ENCODE peak calls at places on chromosomes 11 and 22, in seven cellular contexts. D, A, O, T, K, L and X are unnamed samples.

GRCh38 chr22:38937541-38937940 is 19.9 kb upstream of the APOBEC3A start:
- DNase-seq in L (no peak), O (no peak), A (no peak), D (peak; percentile 15), T (no peak), K (no peak), X (no peak)

GRCh38 chr22:19292262-19293230 is 1.0 kb upstream of the CLTCL1 start:
- DNase-seq in L (no peak), D (no peak), K (no peak), O (no peak), A (no peak), T (peak; percentile 53), X (no peak)

GRCh38 chr11:131658414-131658813 is 288.0 kb downstream of the NTM start:
- DNase-seq in O (no peak), L (no peak), K (no peak), D (no peak), T (no peak), A (no peak), X (no peak)

GRCh38 chr11:70507466-70508230 is 109.3 kb downstream of the CTTN start:
- DNase-seq in D (no peak), O (no peak), A (no peak), L (no peak), T (no peak), K (no peak), X (no peak)

GRCh38 chr22:36331912-36332622 is 55.7 kb downstream of the MYH9 start:
- DNase-seq in L (no peak), T (peak; percentile 59), D (peak; percentile 69), O (peak; percentile 67), A (peak; percentile 71), K (peak; percentile 49), X (no peak)

GRCh38 chr11:134783219-134783618 is 371.2 kb upstream of the B3GAT1 start:
- DNase-seq in L (no peak), K (no peak), O (no peak), D (no peak), A (no peak), T (no peak), X (no peak)

GRCh38 chr11:3380706-3381570 is 2.0 kb upstream of the ZNF195 start:
- DNase-seq in D (no peak), A (no peak), T (peak; percentile 12), L (no peak), K (no peak), O (no peak), X (no peak)

GRCh38 chr11:1947592-1948237 is 583 bp downstream of the MRPL23 start:
- DNase-seq in K (no peak), O (no peak), L (no peak), A (no peak), T (no peak), D (no peak), X (no peak)

GRCh38 chr22:50310209-50310722 is 2.8 kb upstream of the PLXNB2 start:
- DNase-seq in A (no peak), D (no peak), T (no peak), O (no peak), K (no peak), L (no peak), X (no peak)

GRCh38 chr11:70066136-70066520 is 12.0 kb upstream of the ANO1 start:
- DNase-seq in L (no peak), A (no peak), T (no peak), D (no peak), K (no peak), O (no peak), X (no peak)

GRCh38 chr11:108647701-108648527 is 17.0 kb upstream of the DDX10 start:
- DNase-seq in O (peak; percentile 68), L (peak; percentile 20), K (peak; percentile 32), D (peak; percentile 67), T (peak; percentile 90), A (peak; percentile 90), X (peak; percentile 32)

GRCh38 chr11:9206496-9206895 is 58.7 kb downstream of the DENND5A start:
- DNase-seq in K (no peak), D (no peak), O (no peak), L (no peak), A (no peak), T (peak; percentile 79), X (no peak)

GRCh38 chr11:122207921-122208764 is 92.1 kb upstream of the BLID start:
- DNase-seq in K (no peak), D (no peak), T (peak; percentile 32), A (no peak), L (no peak), O (no peak), X (no peak)

GRCh38 chr22:36026741-36027140 is 1.9 kb downstream of the RBFOX2 start:
- DNase-seq in A (peak; percentile 60), O (no peak), L (no peak), T (peak; percentile 59), D (no peak), K (no peak), X (no peak)

GRCh38 chr22:45460288-45461109 is 42.2 kb upstream of the FBLN1 start:
- DNase-seq in L (no peak), D (no peak), A (no peak), K (no peak), O (no peak), T (peak; percentile 90), X (no peak)

GRCh38 chr11:3947084-3947483 is 91.6 kb downstream of the STIM1 start:
- DNase-seq in A (peak; percentile 75), O (peak; percentile 81), D (no peak), L (no peak), T (peak; percentile 89), K (no peak), X (no peak)

GRCh38 chr11:95516786-95517185 is 272.8 kb downstream of the FAM76B start:
- DNase-seq in D (no peak), O (no peak), L (no peak), K (no peak), T (peak; percentile 70), A (no peak), X (no peak)

GRCh38 chr22:42621505-42622002 is 6.9 kb upstream of the POLDIP3 start:
- DNase-seq in O (peak; percentile 54), K (peak; percentile 25), D (peak; percentile 78), L (peak; percentile 43), T (peak; percentile 72), A (peak; percentile 83), X (peak; percentile 71)